ENCODE peak calls at places on chromosome 3, in seven cellular contexts. P is NCI-H774, H is fibroblast of lung, O is HFFc6, M is T-cell, C is Daoy, R is T-helper 1 cell. L is an unnamed sample.

GRCh38 chr3:57963811-57964346 is 44.3 kb upstream of the FLNB start:
- DNase-seq in R (no peak), C (no peak), P (no peak), M (no peak), H (no peak), O (no peak), L (no peak)

GRCh38 chr3:123072564-123072963 is 5.7 kb downstream of the PDIA5 start:
- DNase-seq in P (no peak), H (no peak), O (no peak), R (no peak), C (no peak), M (no peak), L (no peak)

GRCh38 chr3:95424296-95424695 is 1361.4 kb downstream of the NSUN3 start:
- DNase-seq in C (no peak), O (no peak), H (no peak), R (no peak), P (no peak), M (no peak), L (no peak)

GRCh38 chr3:43647331-43648166 is 25.7 kb upstream of the ANO10 start:
- DNase-seq in P (no peak), C (no peak), M (no peak), R (no peak), H (peak; percentile 50), O (no peak), L (no peak)

GRCh38 chr3:156675744-156676466 is 1.5 kb downstream of the TIPARP start:
- DNase-seq in M (peak; percentile 37), O (peak; percentile 93), R (peak; percentile 24), H (peak; percentile 94), C (peak; percentile 90), P (peak; percentile 51), L (peak; percentile 84)

GRCh38 chr3:8576841-8577553 is 67.6 kb downstream of the SSUH2 start:
- DNase-seq in P (no peak), C (no peak), H (peak; percentile 97), R (no peak), M (no peak), O (peak; percentile 88), L (no peak)

GRCh38 chr3:170098753-170099152 is 61.0 kb downstream of the GPR160 start:
- DNase-seq in P (no peak), H (no peak), M (no peak), O (no peak), C (no peak), R (no peak), L (no peak)

GRCh38 chr3:189685854-189686253 is 54.7 kb downstream of the TP63 start:
- DNase-seq in C (peak; percentile 28), P (no peak), O (peak; percentile 7), H (peak; percentile 46), R (no peak), M (no peak), L (no peak)

GRCh38 chr3:9202546-9202945 is 46.9 kb downstream of the SRGAP3 start:
- DNase-seq in P (no peak), H (no peak), R (no peak), M (no peak), O (no peak), C (no peak), L (no peak)

L was measured in T47D.